ENCODE peak calls at places on chromosomes 16 and 17, in six cellular contexts. L is right cardiac atrium, T is Peyer's patch, Q is pancreas, F is lower lobe of right lung, J is PC-9. E is an unnamed sample. For H3K4me1, the result is how much of the 10 kb centered on the place peaks cover.

GRCh38 chr16:82892327-82892726 is 265.6 kb downstream of the CDH13 start:
- DNase-seq in L (no peak), F (no peak), T (no peak), Q (no peak), J (no peak), E (no peak)

GRCh38 chr17:66675991-66676371 is 158.9 kb upstream of the CACNG5 start:
- DNase-seq in T (no peak), J (no peak), Q (no peak), L (no peak), F (peak), E (no peak)

GRCh38 chr17:48791128-48792032 is 25.6 kb downstream of the TTLL6 start:
- DNase-seq in Q (peak), L (peak), T (peak), J (peak), F (peak), E (peak)

GRCh38 chr16:83579431-83579830 is 228.3 kb upstream of the HSBP1 start:
- DNase-seq in F (no peak), J (no peak), T (no peak), L (no peak), Q (no peak), E (no peak)

GRCh38 chr16:53517851-53518250 is 14.8 kb upstream of the AKTIP start:
- DNase-seq in T (no peak), F (no peak), L (peak), J (no peak), Q (no peak), E (no peak)

GRCh38 chr16:58027341-58028167 is 2.0 kb downstream of the MMP15 start:
- DNase-seq in F (peak), T (no peak), Q (peak), J (peak), L (peak), E (peak)

GRCh38 chr16:66511615-66512500 is 38.1 kb downstream of the TK2 start:
- DNase-seq in Q (no peak), T (peak), J (peak), L (no peak), F (no peak), E (peak)

GRCh38 chr17:35907266-35907637 is 23.3 kb downstream of the RDM1 start:
- DNase-seq in F (no peak), L (no peak), Q (no peak), T (no peak), J (no peak), E (no peak)

GRCh38 chr16:31876955-31877828 is 3.6 kb downstream of the ZNF267 start:
- DNase-seq in J (no peak), L (no peak), T (no peak), F (no peak), Q (no peak), E (no peak)

GRCh38 chr17:17375826-17376225 is 72.7 kb downstream of the NT5M start:
- DNase-seq in T (no peak), F (no peak), Q (no peak), J (no peak), L (no peak), E (no peak)

GRCh38 chr17:79996291-79996690 is 39.4 kb downstream of the TBC1D16 start:
- DNase-seq in J (no peak), T (no peak), Q (no peak), F (no peak), L (peak), E (no peak)

GRCh38 chr16:53744449-53744848 is 40.5 kb downstream of the FTO start:
- DNase-seq in Q (no peak), J (peak), F (no peak), T (no peak), L (no peak), E (no peak)

GRCh38 chr17:39852239-39852638 is 11.9 kb downstream of the IKZF3 start:
- DNase-seq in T (no peak), J (no peak), Q (no peak), F (no peak), L (no peak), E (no peak)

GRCh38 chr17:11969565-11969964 is 27.7 kb downstream of the ZNF18 start:
- DNase-seq in Q (no peak), J (no peak), T (no peak), F (no peak), L (no peak), E (no peak)

GRCh38 chr17:68383120-68383442 is 74.2 kb downstream of the WIPI1 start:
- DNase-seq in J (no peak), Q (no peak), T (no peak), F (no peak), L (no peak), E (no peak)

GRCh38 chr17:79835953-79836951 is 3.0 kb downstream of the CBX4 start:
- DNase-seq in Q (peak), T (no peak), L (peak), J (no peak), F (peak), E (peak)

GRCh38 chr17:34146440-34147043 is 108.5 kb upstream of the CCL2 start:
- DNase-seq in T (peak), F (peak), L (peak), Q (peak), J (peak), E (peak)

GRCh38 chr17:72408641-72409040 is 287.8 kb downstream of the SOX9 start:
- DNase-seq in Q (no peak), L (no peak), F (no peak), J (no peak), T (no peak), E (no peak)

GRCh38 chr17:228223-228615 is 46.8 kb upstream of the DOC2B start:
- DNase-seq in J (no peak), L (peak), Q (no peak), T (no peak), F (no peak), E (no peak)

GRCh38 chr17:6187836-6188235 is 117.7 kb downstream of the WSCD1 start:
- DNase-seq in T (no peak), J (no peak), Q (no peak), F (no peak), L (no peak), E (no peak)

GRCh38 chr17:40297511-40297910 is 9.8 kb downstream of the CDC6 start:
- DNase-seq in Q (no peak), T (no peak), J (no peak), L (no peak), F (no peak), E (no peak)

GRCh38 chr17:47819475-47819874 is 2.1 kb downstream of the OSBPL7 start:
- DNase-seq in L (no peak), F (peak), J (no peak), Q (no peak), T (no peak), E (no peak)

GRCh38 chr16:31182391-31182790 is 2.5 kb downstream of the FUS start:
- DNase-seq in L (no peak), T (no peak), Q (no peak), J (no peak), F (no peak), E (no peak)

GRCh38 chr16:46693598-46693997 is 4.1 kb downstream of the ORC6 start:
- DNase-seq in Q (no peak), F (no peak), L (no peak), J (no peak), T (no peak), E (no peak)

DNA sequence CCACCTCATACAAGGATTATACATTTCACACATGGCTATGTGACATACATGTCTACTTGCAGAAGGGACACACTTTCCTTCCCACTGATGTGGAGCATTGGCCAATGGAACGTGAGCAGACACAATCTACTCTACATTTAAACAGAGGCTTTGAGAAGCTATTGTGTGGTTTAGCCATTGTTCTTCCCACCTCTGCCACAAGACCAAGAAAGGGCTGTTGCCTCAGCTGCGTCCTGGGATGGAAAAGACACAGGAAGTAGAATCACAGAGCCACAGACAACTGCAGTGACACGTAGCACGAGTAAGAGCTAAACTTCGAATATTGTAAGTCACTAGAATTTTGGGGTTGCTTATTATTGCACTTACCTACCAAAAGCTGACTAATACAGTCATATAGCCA is 33.3 kb downstream of the PRKCB start:
- DNase-seq in T (no peak), F (no peak), J (no peak), L (no peak), Q (no peak), E (no peak)
- H3K4me3 ChIP-seq in T (no peak), F (no peak), J (no peak), L (no peak), Q (no peak), E (no peak)

DNA sequence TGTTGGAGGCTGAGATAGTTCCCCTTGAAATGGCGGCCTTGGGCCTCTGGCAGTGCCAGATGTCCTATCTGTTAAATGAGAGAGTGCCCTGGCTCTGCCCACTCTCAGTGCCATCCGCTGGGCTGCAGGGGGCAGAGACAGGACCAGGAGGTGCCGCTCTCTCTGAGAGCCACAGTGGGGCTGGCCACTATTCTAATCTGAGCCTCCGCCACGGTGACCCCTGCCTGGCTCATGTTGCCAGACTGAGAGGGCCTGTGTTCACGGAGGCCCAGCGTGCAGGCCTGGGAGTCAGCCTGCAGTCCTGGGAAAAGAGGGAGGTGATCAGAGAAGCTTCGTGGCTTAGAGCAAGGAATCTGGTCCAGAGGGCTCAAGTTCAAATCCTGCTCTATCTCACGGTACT is 6.5 kb downstream of the ATP2A3 start:
- DNase-seq in L (peak), T (no peak), F (no peak), Q (no peak), J (no peak), E (no peak)
- H3K4me1 ChIP-seq in L (under half), T (half or more), F (half or more), Q (under half), J (under half), E (under half)

DNA sequence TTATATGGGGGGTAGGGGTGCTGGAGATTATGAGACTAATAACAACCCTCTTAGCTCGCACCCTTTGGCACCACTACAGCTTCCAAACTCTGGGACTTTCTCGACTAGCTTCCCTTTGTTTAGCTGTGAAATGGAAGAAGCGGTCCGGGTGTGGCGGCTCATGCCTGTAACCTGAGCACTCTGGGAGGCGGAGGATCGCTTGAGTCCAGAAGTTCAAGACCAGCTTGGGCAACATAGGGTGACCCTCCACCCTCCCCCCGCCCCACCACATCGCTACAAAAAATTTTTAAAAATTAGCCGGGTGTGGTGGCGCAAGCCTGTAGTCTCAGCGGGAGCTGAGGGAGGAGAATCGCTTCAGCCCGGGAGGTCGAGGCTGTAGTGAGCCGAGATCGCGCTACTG is 807 bp upstream of the CDH3 start:
- DNase-seq in T (no peak), L (no peak), J (peak), F (no peak), Q (no peak), E (no peak)
- H3K4me3 ChIP-seq in T (no peak), L (no peak), J (peak), F (peak), Q (no peak), E (no peak)

GRCh38 chr16:11498683-11499082 is 88.0 kb downstream of the LITAF start:
- DNase-seq in L (no peak), Q (no peak), J (no peak), T (no peak), F (no peak), E (no peak)
- H3K4me1 ChIP-seq in L (under half), Q (under half), J (under half), T (under half), F (under half), E (under half)

GRCh38 chr16:1571012-1571671 is 37.7 kb downstream of the TMEM204 start:
- DNase-seq in Q (no peak), F (no peak), L (no peak), J (no peak), T (no peak), E (no peak)
- H3K4me3 ChIP-seq in Q (no peak), F (no peak), L (no peak), J (no peak), T (no peak), E (no peak)

DNA sequence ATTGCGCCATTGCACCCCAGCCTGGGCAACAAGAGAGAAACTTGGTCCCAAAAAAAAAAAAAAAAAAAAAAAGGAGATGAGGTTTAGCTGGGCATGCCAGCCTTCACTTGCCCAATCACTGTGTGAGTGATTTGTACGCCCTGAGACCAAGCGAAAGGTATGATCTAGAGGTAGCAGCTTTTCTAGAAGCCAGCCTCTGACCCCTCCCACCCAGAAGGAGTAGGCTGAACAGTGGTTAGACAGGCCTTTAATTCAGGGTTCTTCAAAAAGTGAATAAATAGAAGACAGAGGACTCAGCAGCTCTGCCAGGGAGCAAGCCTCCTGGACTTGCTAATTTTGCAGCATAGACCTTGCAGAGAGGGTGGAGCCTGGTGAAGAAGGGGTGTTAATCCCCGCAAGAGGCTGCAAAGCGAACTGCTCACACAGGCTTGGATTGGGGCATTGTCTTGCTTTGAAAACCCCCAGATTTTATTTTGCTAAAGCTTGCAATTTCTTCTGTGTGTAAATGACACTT is 7.1 kb upstream of the CYTH1 start:
- DNase-seq in Q (no peak), F (no peak), J (no peak), T (no peak), L (no peak), E (no peak)
- H3K4me1 ChIP-seq in Q (under half), F (under half), J (under half), T (under half), L (under half), E (under half)

DNA sequence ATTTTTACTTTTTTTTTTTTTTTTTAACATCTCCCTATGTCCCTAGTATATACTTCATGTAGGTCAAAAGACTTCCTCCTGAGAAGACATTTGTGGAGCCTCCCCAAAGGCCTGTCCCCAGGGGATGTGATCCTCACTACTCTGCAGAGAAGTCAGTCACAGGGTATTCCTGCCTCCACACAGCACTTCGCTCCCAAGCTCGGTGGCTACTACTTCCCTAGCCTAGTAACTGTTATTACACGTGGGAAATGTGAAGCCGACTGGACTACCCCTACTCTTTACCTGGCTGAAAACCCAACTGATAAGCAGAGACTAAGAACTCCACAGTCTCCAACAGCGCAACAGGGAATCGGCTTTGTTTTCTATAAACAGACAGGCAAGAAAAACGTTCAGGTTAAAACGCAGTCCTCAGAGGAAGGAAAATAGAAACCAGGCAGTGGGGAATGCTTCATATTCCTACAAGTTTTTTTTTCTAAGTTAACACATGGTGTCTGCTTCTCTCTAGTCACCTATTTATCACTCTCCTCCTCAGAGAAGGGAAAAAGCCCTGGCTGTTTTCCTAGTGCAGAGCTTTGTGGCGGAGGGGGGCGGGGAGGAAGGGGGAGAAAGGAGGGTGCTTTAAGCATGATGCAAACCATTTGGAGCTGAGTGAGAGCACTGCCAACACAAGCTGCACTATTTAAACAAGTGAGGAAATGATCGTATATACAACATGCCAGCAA is 117.0 kb downstream of the HIC1 start:
- DNase-seq in J (no peak), T (no peak), Q (peak), F (peak), L (peak), E (peak)
- H3K4me3 ChIP-seq in J (no peak), T (no peak), Q (no peak), F (no peak), L (peak), E (no peak)

GRCh38 chr16:20192801-20193200 is 119.1 kb upstream of the GPR139 start:
- DNase-seq in Q (no peak), F (no peak), T (no peak), L (no peak), J (no peak), E (no peak)

GRCh38 chr16:20191566-20191965 is 117.9 kb upstream of the GPR139 start:
- DNase-seq in F (no peak), Q (no peak), L (no peak), J (no peak), T (no peak), E (no peak)
- H3K4me1 ChIP-seq in F (under half), Q (under half), L (under half), J (under half), T (under half), E (under half)

DNA sequence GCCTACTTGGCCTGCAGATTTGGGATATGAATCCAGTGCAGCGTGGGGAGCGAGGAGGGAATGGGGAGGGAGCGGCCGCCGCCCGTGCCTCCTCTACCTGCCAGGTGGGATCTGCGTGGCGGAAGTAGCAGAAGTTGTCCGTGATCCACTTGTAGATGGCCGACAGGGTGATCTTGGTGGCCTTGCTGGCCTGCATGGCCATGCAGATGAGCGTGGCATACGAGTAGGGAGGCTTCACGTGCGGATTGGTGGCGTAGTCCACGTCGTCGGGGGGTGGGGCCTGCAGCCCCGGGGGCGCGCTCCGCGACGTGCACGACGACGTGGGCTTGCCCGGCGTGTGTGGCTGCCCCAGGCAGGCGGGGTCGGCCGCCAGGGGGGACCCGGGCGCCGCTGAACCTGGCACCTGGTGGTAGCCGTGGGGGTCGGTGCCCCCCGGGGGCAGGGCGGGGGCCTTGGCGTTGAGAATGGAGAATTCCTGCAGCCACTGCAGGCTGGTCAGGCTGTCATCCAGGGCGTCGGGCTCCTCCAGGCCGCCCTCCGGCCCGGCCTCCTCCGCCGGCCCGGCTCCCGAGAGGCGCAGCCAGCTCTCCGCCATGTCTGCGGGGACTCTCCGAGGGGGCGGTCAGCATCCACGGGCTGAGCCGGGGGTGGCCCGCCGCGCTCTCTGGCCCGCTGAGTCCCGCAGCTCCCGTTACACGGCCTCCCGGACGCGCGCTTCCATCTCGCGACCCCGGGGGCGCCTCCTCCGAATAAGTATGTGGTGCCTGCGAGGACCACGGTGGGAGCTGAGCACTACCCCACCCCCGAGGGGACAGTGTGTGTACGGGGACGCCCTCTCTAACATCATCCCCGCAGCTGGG is 1.0 kb downstream of the FOXJ1 start:
- DNase-seq in Q (no peak), L (peak), F (peak), J (no peak), T (no peak), E (no peak)
- H3K4me3 ChIP-seq in Q (no peak), L (no peak), F (peak), J (no peak), T (peak), E (no peak)

E was measured in mucosa of descending colon.